ENCODE peak calls at places on chromosomes 6 and 20, in five cellular contexts. M is T1000; Z is CD8-positive, alpha-beta T cell; Q is right cardiac atrium; D is HFFc6. P is an unnamed sample.

GRCh38 chr6:45115696-45116095 is 212.4 kb upstream of the RUNX2 start:
- DNase-seq in M (no peak), Z (no peak), Q (no peak), D (peak; percentile 40), P (no peak)

GRCh38 chr6:111242452-111242851 is 155.1 kb downstream of the SLC16A10 start:
- DNase-seq in M (no peak), Z (no peak), Q (no peak), D (peak; percentile 72), P (no peak)

GRCh38 chr6:170128811-170129681 is 161.8 kb downstream of the DLL1 start:
- DNase-seq in M (no peak), Z (no peak), Q (no peak), D (no peak), P (no peak)

GRCh38 chr6:79525272-79526100 is 11.7 kb downstream of the LCA5 start:
- DNase-seq in M (no peak), Z (no peak), Q (peak; percentile 37), D (no peak), P (no peak)

GRCh38 chr20:41443667-41444066 is 77.0 kb upstream of the EMILIN3 start:
- DNase-seq in M (no peak), Z (no peak), Q (no peak), D (no peak), P (no peak)

GRCh38 chr6:24026050-24026449 is 100.0 kb upstream of the NRSN1 start:
- DNase-seq in M (no peak), Z (no peak), Q (no peak), D (no peak), P (no peak)

GRCh38 chr6:44096615-44097014 is 30.6 kb downstream of the MRPL14 start:
- DNase-seq in M (peak; percentile 44), Z (peak; percentile 77), Q (peak; percentile 85), D (peak; percentile 65), P (peak; percentile 87)

GRCh38 chr6:161543910-161544309 is 270.0 kb upstream of the AGPAT4 start:
- DNase-seq in M (no peak), Z (no peak), Q (no peak), D (no peak), P (no peak)

GRCh38 chr6:22466665-22467064 is 102.7 kb upstream of the HDGFL1 start:
- DNase-seq in M (no peak), Z (no peak), Q (no peak), D (no peak), P (peak; percentile 56)

GRCh38 chr20:10461495-10461894 is 26.4 kb downstream of the SLX4IP start:
- DNase-seq in M (no peak), Z (no peak), Q (no peak), D (no peak), P (no peak)

GRCh38 chr6:7311920-7312615 is 931 bp downstream of the SSR1 start:
- DNase-seq in M (no peak), Z (no peak), Q (no peak), D (peak; percentile 13), P (no peak)

GRCh38 chr20:4216866-4217265 is 201.5 kb upstream of the RNF24 start:
- DNase-seq in M (no peak), Z (no peak), Q (no peak), D (no peak), P (no peak)

GRCh38 chr6:138986578-138986977 is 1.5 kb downstream of the REPS1 start:
- DNase-seq in M (no peak), Z (no peak), Q (no peak), D (peak; percentile 11), P (peak; percentile 7)

GRCh38 chr6:7467007-7467897 is 74.2 kb upstream of the DSP start:
- DNase-seq in M (no peak), Z (no peak), Q (no peak), D (peak; percentile 8), P (peak; percentile 35)

GRCh38 chr6:131629656-131630055 is 1.6 kb upstream of the MED23 start:
- DNase-seq in M (peak; percentile 51), Z (no peak), Q (no peak), D (peak; percentile 53), P (no peak)